ENCODE peak calls at places on chromosomes 6 and 20, in six cellular contexts. One of them, this sample, is unnamed.
A peak's percentile ranks its signal among the peaks of the same experiment; 100 is the strongest.

GRCh38 chr20:52130406-52130805 is 61.2 kb downstream of the ZFP64 start:
- DNase-seq in neuronal stem cell: no peak
- DNase-seq in GM23248: no peak
- DNase-seq in ovary: no peak
- DNase-seq in naive thymus-derived CD4-positive, alpha-beta T cell: no peak
- DNase-seq in H1: no peak
- DNase-seq in this sample: no peak

GRCh38 chr6:25992413-25993037 is 29.9 kb downstream of the TRIM38 start:
- DNase-seq in ovary: peak; percentile 96
- DNase-seq in neuronal stem cell: peak; percentile 90
- DNase-seq in naive thymus-derived CD4-positive, alpha-beta T cell: peak; percentile 98
- DNase-seq in H1: peak; percentile 99
- DNase-seq in GM23248: peak; percentile 97
- DNase-seq in this sample: peak; percentile 97

GRCh38 chr20:10297223-10297622 is 78.6 kb downstream of the SNAP25 start:
- DNase-seq in ovary: no peak
- DNase-seq in naive thymus-derived CD4-positive, alpha-beta T cell: no peak
- DNase-seq in H1: no peak
- DNase-seq in neuronal stem cell: no peak
- DNase-seq in GM23248: no peak
- DNase-seq in this sample: no peak

GRCh38 chr6:110310861-110311446 is 47.2 kb downstream of the METTL24 start:
- DNase-seq in naive thymus-derived CD4-positive, alpha-beta T cell: no peak
- DNase-seq in neuronal stem cell: no peak
- DNase-seq in H1: no peak
- DNase-seq in ovary: no peak
- DNase-seq in GM23248: no peak
- DNase-seq in this sample: no peak

GRCh38 chr6:110180228-110181008 is at the start of gene CDC40:
- DNase-seq in GM23248: peak; percentile 78
- DNase-seq in H1: peak; percentile 66
- DNase-seq in ovary: peak; percentile 58
- DNase-seq in neuronal stem cell: no peak
- DNase-seq in naive thymus-derived CD4-positive, alpha-beta T cell: peak; percentile 46
- DNase-seq in this sample: peak; percentile 71

GRCh38 chr6:90044833-90045337 is 150.6 kb downstream of the GJA10 start:
- DNase-seq in naive thymus-derived CD4-positive, alpha-beta T cell: no peak
- DNase-seq in GM23248: peak; percentile 85
- DNase-seq in neuronal stem cell: no peak
- DNase-seq in H1: no peak
- DNase-seq in ovary: no peak
- DNase-seq in this sample: no peak

GRCh38 chr6:72746276-72746675 is 124.4 kb downstream of the KCNQ5 start:
- DNase-seq in GM23248: peak; percentile 67
- DNase-seq in naive thymus-derived CD4-positive, alpha-beta T cell: no peak
- DNase-seq in neuronal stem cell: no peak
- DNase-seq in H1: no peak
- DNase-seq in ovary: no peak
- DNase-seq in this sample: no peak

GRCh38 chr20:63036266-63036665 is 29.5 kb upstream of the BHLHE23 start:
- DNase-seq in H1: peak; percentile 51
- DNase-seq in neuronal stem cell: no peak
- DNase-seq in ovary: no peak
- DNase-seq in GM23248: no peak
- DNase-seq in naive thymus-derived CD4-positive, alpha-beta T cell: no peak
- DNase-seq in this sample: peak; percentile 26

GRCh38 chr6:1641391-1641790 is 31.7 kb downstream of the FOXC1 start:
- DNase-seq in GM23248: no peak
- DNase-seq in neuronal stem cell: no peak
- DNase-seq in ovary: no peak
- DNase-seq in naive thymus-derived CD4-positive, alpha-beta T cell: no peak
- DNase-seq in H1: no peak
- DNase-seq in this sample: no peak

GRCh38 chr20:38057351-38057972 is 23.9 kb downstream of the RPRD1B start:
- DNase-seq in H1: peak; percentile 92
- DNase-seq in neuronal stem cell: peak; percentile 89
- DNase-seq in GM23248: peak; percentile 83
- DNase-seq in naive thymus-derived CD4-positive, alpha-beta T cell: peak; percentile 65
- DNase-seq in ovary: peak; percentile 74
- DNase-seq in this sample: peak; percentile 95

GRCh38 chr20:32344835-32345506 is 13.2 kb upstream of the ASXL1 start:
- DNase-seq in neuronal stem cell: no peak
- DNase-seq in GM23248: no peak
- DNase-seq in ovary: no peak
- DNase-seq in H1: peak; percentile 52
- DNase-seq in naive thymus-derived CD4-positive, alpha-beta T cell: no peak
- DNase-seq in this sample: no peak

GRCh38 chr6:145400508-145400907 is 334.8 kb downstream of the EPM2A start:
- DNase-seq in ovary: no peak
- DNase-seq in neuronal stem cell: no peak
- DNase-seq in H1: no peak
- DNase-seq in GM23248: no peak
- DNase-seq in naive thymus-derived CD4-positive, alpha-beta T cell: no peak
- DNase-seq in this sample: no peak
- H3K4me1 ChIP-seq in ovary: no peaks in the 10 kb centered on the region
- H3K4me1 ChIP-seq in neuronal stem cell: no peaks in the 10 kb centered on the region
- H3K4me1 ChIP-seq in H1: no peaks in the 10 kb centered on the region
- H3K4me1 ChIP-seq in GM23248: no peaks in the 10 kb centered on the region
- H3K4me1 ChIP-seq in naive thymus-derived CD4-positive, alpha-beta T cell: no peaks in the 10 kb centered on the region
- H3K4me1 ChIP-seq in this sample: no peaks in the 10 kb centered on the region

GRCh38 chr6:112571886-112572285 is 224.8 kb downstream of the RFPL4B start:
- DNase-seq in ovary: no peak
- DNase-seq in GM23248: peak; percentile 78
- DNase-seq in neuronal stem cell: no peak
- DNase-seq in H1: no peak
- DNase-seq in naive thymus-derived CD4-positive, alpha-beta T cell: no peak
- DNase-seq in this sample: no peak
- H3K27ac ChIP-seq in ovary: peak overlapping the region; percentile 64
- H3K27ac ChIP-seq in GM23248: peak overlapping the region; percentile 47
- H3K27ac ChIP-seq in neuronal stem cell: no peak overlapping the region
- H3K27ac ChIP-seq in H1: no peak overlapping the region
- H3K27ac ChIP-seq in naive thymus-derived CD4-positive, alpha-beta T cell: no peak overlapping the region
- H3K27ac ChIP-seq in this sample: no peak overlapping the region

DNA sequence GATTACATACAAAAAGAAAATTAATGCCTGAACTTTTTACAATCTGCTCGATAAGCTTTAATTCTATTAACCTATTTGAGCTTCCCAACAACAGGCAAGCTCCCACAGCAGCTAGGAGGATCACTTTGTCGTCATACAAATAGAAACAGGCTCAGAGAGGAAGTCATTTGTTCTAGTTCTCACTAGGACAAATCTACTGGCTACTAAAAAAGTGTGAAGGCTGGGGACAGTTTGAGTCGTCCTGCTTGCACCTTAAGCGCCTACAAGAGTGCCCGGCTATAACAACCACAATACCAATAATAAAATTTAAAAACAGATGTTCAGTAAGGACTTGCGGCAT is 562 bp upstream of the CNPY3 start:
- DNase-seq in H1: no peak
- DNase-seq in naive thymus-derived CD4-positive, alpha-beta T cell: no peak
- DNase-seq in ovary: no peak
- DNase-seq in neuronal stem cell: no peak
- DNase-seq in GM23248: no peak
- DNase-seq in this sample: no peak
- H3K4me1 ChIP-seq in H1: no peaks in the 10 kb centered on the region
- H3K4me1 ChIP-seq in naive thymus-derived CD4-positive, alpha-beta T cell: peaks cover 33% of the 10 kb centered on the region
- H3K4me1 ChIP-seq in ovary: peaks cover 9% of the 10 kb centered on the region
- H3K4me1 ChIP-seq in neuronal stem cell: peaks cover 5% of the 10 kb centered on the region
- H3K4me1 ChIP-seq in GM23248: peaks cover 13% of the 10 kb centered on the region
- H3K4me1 ChIP-seq in this sample: no peaks in the 10 kb centered on the region

DNA sequence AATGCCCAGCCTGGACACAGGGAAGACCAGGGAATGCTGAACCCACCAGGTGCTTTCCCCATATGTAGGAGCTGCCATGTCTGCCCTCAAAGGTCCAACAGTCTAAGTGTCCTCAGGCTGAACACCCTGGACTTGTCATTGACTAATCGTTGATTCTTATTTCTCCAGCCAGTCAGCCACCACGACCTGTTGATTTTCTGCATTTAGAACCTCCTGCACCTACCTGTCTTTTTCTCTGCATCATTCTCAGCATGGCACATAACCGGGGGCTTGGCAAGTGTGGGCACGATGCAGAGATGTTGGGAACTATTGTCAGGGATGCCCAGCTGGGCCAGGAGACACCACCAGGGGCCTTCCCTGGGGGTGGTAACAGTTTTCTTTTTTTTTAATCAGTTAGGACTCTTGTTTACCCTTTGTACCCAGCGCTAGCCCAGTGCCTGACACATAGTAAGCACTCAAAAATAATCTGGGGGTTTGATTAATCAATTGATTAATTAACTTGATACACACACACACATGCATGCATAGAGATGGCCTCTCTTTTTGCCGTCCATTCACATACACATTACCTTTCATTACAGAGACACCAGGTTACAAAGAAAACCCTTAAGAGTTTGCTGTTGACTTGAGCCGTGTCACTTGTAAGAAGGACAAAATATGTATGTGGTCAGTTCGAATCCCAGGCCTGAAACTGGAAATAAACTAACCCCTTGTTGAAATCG is 29.0 kb upstream of the SCUBE3 start:
- DNase-seq in GM23248: no peak
- DNase-seq in H1: no peak
- DNase-seq in ovary: no peak
- DNase-seq in naive thymus-derived CD4-positive, alpha-beta T cell: no peak
- DNase-seq in neuronal stem cell: no peak
- DNase-seq in this sample: no peak
- H3K27ac ChIP-seq in GM23248: peak overlapping the region; percentile 41
- H3K27ac ChIP-seq in H1: no peak overlapping the region
- H3K27ac ChIP-seq in ovary: no peak overlapping the region
- H3K27ac ChIP-seq in naive thymus-derived CD4-positive, alpha-beta T cell: no peak overlapping the region
- H3K27ac ChIP-seq in neuronal stem cell: no peak overlapping the region
- H3K27ac ChIP-seq in this sample: peak overlapping the region; percentile 82

GRCh38 chr20:44166008-44166407 is 21.0 kb downstream of the JPH2 start:
- DNase-seq in naive thymus-derived CD4-positive, alpha-beta T cell: no peak
- DNase-seq in GM23248: peak; percentile 77
- DNase-seq in neuronal stem cell: no peak
- DNase-seq in H1: no peak
- DNase-seq in ovary: no peak
- DNase-seq in this sample: no peak
- H3K4me1 ChIP-seq in naive thymus-derived CD4-positive, alpha-beta T cell: no peaks in the 10 kb centered on the region
- H3K4me1 ChIP-seq in GM23248: peaks cover 30% of the 10 kb centered on the region
- H3K4me1 ChIP-seq in neuronal stem cell: peaks cover 4% of the 10 kb centered on the region
- H3K4me1 ChIP-seq in H1: no peaks in the 10 kb centered on the region
- H3K4me1 ChIP-seq in ovary: no peaks in the 10 kb centered on the region
- H3K4me1 ChIP-seq in this sample: peaks cover 5% of the 10 kb centered on the region

GRCh38 chr6:34816635-34817301 is 24.9 kb downstream of the BLTP3A start:
- DNase-seq in naive thymus-derived CD4-positive, alpha-beta T cell: no peak
- DNase-seq in H1: no peak
- DNase-seq in neuronal stem cell: no peak
- DNase-seq in ovary: no peak
- DNase-seq in GM23248: no peak
- DNase-seq in this sample: no peak

GRCh38 chr6:34817337-34817910 is 25.5 kb downstream of the BLTP3A start:
- DNase-seq in neuronal stem cell: no peak
- DNase-seq in H1: no peak
- DNase-seq in GM23248: no peak
- DNase-seq in naive thymus-derived CD4-positive, alpha-beta T cell: no peak
- DNase-seq in ovary: no peak
- DNase-seq in this sample: no peak

DNA sequence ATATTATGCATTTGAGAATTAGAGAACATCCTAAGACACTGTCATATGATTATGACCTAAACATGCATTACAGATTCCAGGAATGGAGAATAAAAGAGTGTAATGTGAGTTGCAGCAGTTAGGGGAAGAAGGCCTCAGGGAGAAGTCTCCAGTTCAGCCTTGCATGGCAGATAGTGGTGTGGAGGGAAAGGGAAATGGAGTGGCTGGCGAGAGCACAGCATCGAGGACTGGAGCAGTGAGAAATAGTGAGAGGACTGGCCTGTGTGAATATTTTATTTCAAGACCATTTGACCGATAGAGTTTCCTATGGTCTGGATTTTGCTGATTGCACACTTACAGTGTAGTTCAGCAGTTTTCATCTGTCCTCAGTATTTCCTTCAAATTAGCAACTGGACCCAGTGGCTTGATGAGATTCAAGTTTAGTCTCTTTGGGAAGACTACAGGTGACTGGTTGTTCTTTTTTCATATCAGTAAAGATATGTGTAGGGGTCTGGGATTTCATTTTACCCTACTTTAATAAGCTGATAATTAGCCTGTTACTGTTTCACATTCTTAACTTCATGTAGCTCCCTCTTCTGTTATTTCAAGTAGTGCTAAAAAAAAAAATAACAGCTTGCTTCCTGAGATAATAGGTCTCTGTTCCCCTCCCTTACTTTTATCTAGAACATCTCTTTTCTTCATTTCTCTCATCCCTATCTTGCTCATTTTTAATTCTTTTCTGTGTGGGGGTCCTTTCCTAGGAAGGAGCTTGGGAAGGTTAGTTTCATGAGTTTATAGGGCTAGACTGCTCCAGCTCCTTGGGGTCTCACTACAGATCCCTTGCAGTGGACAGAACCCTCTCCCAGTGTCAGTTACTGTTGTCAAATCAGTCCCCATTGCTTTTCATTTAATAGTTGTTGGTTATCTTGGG is 27.9 kb downstream of the BLTP3A start:
- DNase-seq in naive thymus-derived CD4-positive, alpha-beta T cell: no peak
- DNase-seq in ovary: no peak
- DNase-seq in neuronal stem cell: no peak
- DNase-seq in GM23248: no peak
- DNase-seq in H1: no peak
- DNase-seq in this sample: no peak
- H3K27ac ChIP-seq in naive thymus-derived CD4-positive, alpha-beta T cell: no peak overlapping the region
- H3K27ac ChIP-seq in ovary: no peak overlapping the region
- H3K27ac ChIP-seq in neuronal stem cell: no peak overlapping the region
- H3K27ac ChIP-seq in GM23248: no peak overlapping the region
- H3K27ac ChIP-seq in H1: no peak overlapping the region
- H3K27ac ChIP-seq in this sample: no peak overlapping the region

GRCh38 chr20:17609978-17610377 is 40.1 kb downstream of the DSTN start:
- DNase-seq in naive thymus-derived CD4-positive, alpha-beta T cell: no peak
- DNase-seq in H1: peak; percentile 43
- DNase-seq in ovary: no peak
- DNase-seq in neuronal stem cell: no peak
- DNase-seq in GM23248: no peak
- DNase-seq in this sample: no peak

GRCh38 chr20:17611540-17612286 is 41.8 kb downstream of the DSTN start:
- DNase-seq in GM23248: peak; percentile 67
- DNase-seq in ovary: peak; percentile 32
- DNase-seq in neuronal stem cell: no peak
- DNase-seq in naive thymus-derived CD4-positive, alpha-beta T cell: peak; percentile 7
- DNase-seq in H1: peak; percentile 70
- DNase-seq in this sample: peak; percentile 78

GRCh38 chr20:17612287-17612974 is 42.6 kb downstream of the DSTN start:
- DNase-seq in H1: peak; percentile 49
- DNase-seq in naive thymus-derived CD4-positive, alpha-beta T cell: peak; percentile 7
- DNase-seq in neuronal stem cell: no peak
- DNase-seq in ovary: peak; percentile 25
- DNase-seq in GM23248: peak; percentile 80
- DNase-seq in this sample: peak; percentile 72

GRCh38 chr20:17610566-17611289 is 40.9 kb downstream of the DSTN start:
- DNase-seq in ovary: peak; percentile 31
- DNase-seq in neuronal stem cell: no peak
- DNase-seq in GM23248: no peak
- DNase-seq in H1: no peak
- DNase-seq in naive thymus-derived CD4-positive, alpha-beta T cell: no peak
- DNase-seq in this sample: peak; percentile 68

GRCh38 chr20:17611290-17611539 is 41.3 kb downstream of the DSTN start:
- DNase-seq in GM23248: no peak
- DNase-seq in neuronal stem cell: no peak
- DNase-seq in ovary: no peak
- DNase-seq in naive thymus-derived CD4-positive, alpha-beta T cell: no peak
- DNase-seq in H1: no peak
- DNase-seq in this sample: no peak
- H3K4me1 ChIP-seq in GM23248: peaks cover 9% of the 10 kb centered on the region
- H3K4me1 ChIP-seq in neuronal stem cell: peaks cover 2% of the 10 kb centered on the region
- H3K4me1 ChIP-seq in ovary: peaks cover 17% of the 10 kb centered on the region
- H3K4me1 ChIP-seq in naive thymus-derived CD4-positive, alpha-beta T cell: peaks cover 39% of the 10 kb centered on the region
- H3K4me1 ChIP-seq in H1: no peaks in the 10 kb centered on the region
- H3K4me1 ChIP-seq in this sample: no peaks in the 10 kb centered on the region

This sample was measured in aorta.